ENCODE peak calls at places on chromosomes 12 and 14, in five cellular contexts. Y is HepG2, J is Peyer's patch, K is thyroid gland, B is endothelial cell of umbilical vein. U is an unnamed sample. For H3K4me1, the result is how much of the 10 kb centered on the place peaks cover.

GRCh38 chr12:101954681-101955080 is 77.3 kb downstream of the DRAM1 start:
- DNase-seq in Y (no peak), J (no peak), K (no peak), B (no peak), U (no peak)

GRCh38 chr14:54787263-54787662 is 115.4 kb downstream of the GCH1 start:
- DNase-seq in Y (no peak), J (peak), K (no peak), B (no peak), U (no peak)

GRCh38 chr14:24310666-24311604 is at the start of gene LTB4R:
- DNase-seq in Y (no peak), J (peak), K (peak), B (peak), U (peak)

GRCh38 chr12:75446857-75447256 is 33.7 kb upstream of the GLIPR1 start:
- DNase-seq in Y (no peak), J (no peak), K (no peak), B (peak), U (no peak)

GRCh38 chr12:2877959-2878732 is 1.1 kb downstream of the RHNO1 start:
- DNase-seq in Y (no peak), J (no peak), K (peak), B (peak), U (no peak)

GRCh38 chr14:78005325-78005724 is 164.8 kb upstream of the NRXN3 start:
- DNase-seq in Y (no peak), J (no peak), K (no peak), B (no peak), U (no peak)

GRCh38 chr12:89542912-89543592 is 17.2 kb upstream of the POC1B start:
- DNase-seq in Y (peak), J (no peak), K (peak), B (peak), U (peak)

GRCh38 chr12:111022386-111022785 is 102.0 kb upstream of the MYL2 start:
- DNase-seq in Y (no peak), J (no peak), K (no peak), B (no peak), U (no peak)

GRCh38 chr14:24068711-24069410 is 2.5 kb upstream of the CPNE6 start:
- DNase-seq in Y (no peak), J (peak), K (no peak), B (no peak), U (no peak)

GRCh38 chr14:103657466-103657865 is 28.5 kb downstream of the KLC1 start:
- DNase-seq in Y (no peak), J (no peak), K (no peak), B (peak), U (no peak)

GRCh38 chr14:25868521-25869314 is 729.1 kb downstream of the NOVA1 start:
- DNase-seq in Y (no peak), J (no peak), K (no peak), B (no peak), U (no peak)

GRCh38 chr12:117599849-117600248 is 238.4 kb upstream of the NOS1 start:
- DNase-seq in Y (peak), J (no peak), K (no peak), B (no peak), U (no peak)

GRCh38 chr12:84512751-84513150 is 399.8 kb downstream of the SLC6A15 start:
- DNase-seq in Y (no peak), J (no peak), K (no peak), B (no peak), U (no peak)

GRCh38 chr14:22412936-22413411 is 176.1 kb downstream of the DAD1 start:
- DNase-seq in Y (no peak), J (no peak), K (no peak), B (no peak), U (no peak)

GRCh38 chr12:113766880-113767878 is 198.9 kb downstream of the RBM19 start:
- DNase-seq in Y (peak), J (no peak), K (no peak), B (no peak), U (no peak)

GRCh38 chr12:56220611-56221232 is 1.0 kb downstream of the RNF41 start:
- DNase-seq in Y (no peak), J (no peak), K (peak), B (peak), U (peak)
- H3K4me1 ChIP-seq in Y (under half), J (under half), K (under half), B (under half), U (under half)

GRCh38 chr12:27824126-27824842 is 44.2 kb upstream of the MANSC4 start:
- DNase-seq in Y (no peak), J (no peak), K (no peak), B (no peak), U (no peak)
- H3K4me3 ChIP-seq in Y (no peak), J (no peak), K (no peak), B (no peak), U (no peak)

GRCh38 chr12:132466241-132467188 is 23.4 kb upstream of the FBRSL1 start:
- DNase-seq in Y (no peak), J (no peak), K (no peak), B (no peak), U (no peak)

GRCh38 chr12:132461526-132461925 is 28.4 kb upstream of the FBRSL1 start:
- DNase-seq in Y (no peak), J (no peak), K (no peak), B (no peak), U (no peak)

GRCh38 chr12:132465269-132466190 is 24.4 kb upstream of the FBRSL1 start:
- DNase-seq in Y (no peak), J (no peak), K (no peak), B (no peak), U (no peak)

GRCh38 chr12:132462778-132463177 is 27.2 kb upstream of the FBRSL1 start:
- DNase-seq in Y (no peak), J (no peak), K (no peak), B (no peak), U (no peak)

DNA sequence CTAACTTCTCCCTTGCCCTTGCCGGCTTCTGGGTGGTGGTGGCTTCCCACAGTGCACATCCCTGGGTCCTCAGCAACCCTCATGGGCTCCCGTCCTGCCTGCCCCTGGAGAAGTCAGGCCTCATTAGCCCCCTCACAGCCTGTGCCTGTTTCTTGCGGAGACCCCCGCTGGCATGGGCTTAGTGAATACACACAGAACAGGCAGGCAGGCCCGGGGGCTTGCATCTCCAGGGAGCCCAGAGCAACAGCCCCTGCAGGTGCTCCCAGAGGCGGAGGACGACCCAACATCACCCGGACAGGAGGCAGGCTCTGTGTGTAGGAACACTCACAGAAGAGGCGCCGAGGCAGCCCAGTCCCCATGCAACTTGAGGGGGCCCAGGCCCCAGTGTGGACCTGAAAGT is 25.1 kb upstream of the FBRSL1 start:
- DNase-seq in Y (no peak), J (no peak), K (no peak), B (no peak), U (no peak)
- H3K4me1 ChIP-seq in Y (under half), J (under half), K (under half), B (under half), U (under half)

GRCh38 chr14:105022276-105022670 is 1.4 kb upstream of the CDCA4 start:
- DNase-seq in Y (no peak), J (no peak), K (no peak), B (no peak), U (no peak)
- H3K4me3 ChIP-seq in Y (peak), J (no peak), K (no peak), B (no peak), U (no peak)

GRCh38 chr14:75273272-75274044 is 5.2 kb upstream of the FOS start:
- DNase-seq in Y (no peak), J (no peak), K (no peak), B (no peak), U (no peak)

GRCh38 chr14:75277000-75277795 is 1.4 kb upstream of the FOS start:
- DNase-seq in Y (peak), J (peak), K (peak), B (peak), U (peak)

GRCh38 chr14:75275598-75275997 is 3.0 kb upstream of the FOS start:
- DNase-seq in Y (no peak), J (no peak), K (no peak), B (no peak), U (no peak)

GRCh38 chr14:75274045-75274898 is 4.4 kb upstream of the FOS start:
- DNase-seq in Y (no peak), J (no peak), K (no peak), B (no peak), U (no peak)

GRCh38 chr14:75274899-75275569 is 3.6 kb upstream of the FOS start:
- DNase-seq in Y (no peak), J (no peak), K (peak), B (no peak), U (peak)
- H3K4me1 ChIP-seq in Y (under half), J (under half), K (under half), B (under half), U (half or more)

DNA sequence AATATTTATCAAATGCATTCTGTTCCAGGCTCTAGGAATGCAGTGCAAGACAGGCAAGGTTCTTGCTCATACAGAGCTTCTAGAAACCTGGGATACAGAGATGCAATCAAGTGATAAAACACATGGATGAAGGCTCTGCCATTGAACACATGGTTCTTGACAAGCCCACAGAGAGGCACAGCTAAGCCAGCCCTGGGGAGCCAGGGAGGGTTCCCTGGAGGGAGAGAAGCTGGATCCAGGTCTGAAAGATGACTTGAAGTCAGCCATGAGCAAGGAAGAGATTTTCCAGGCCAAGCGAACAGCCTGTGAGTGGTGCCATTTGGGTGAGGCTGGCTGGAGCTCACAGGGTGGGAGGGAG is 66.2 kb downstream of the IRF2BPL start:
- DNase-seq in Y (no peak), J (no peak), K (no peak), B (no peak), U (no peak)
- H3K4me3 ChIP-seq in Y (peak), J (peak), K (peak), B (peak), U (peak)

GRCh38 chr14:30601579-30601916 is 20.6 kb upstream of the SCFD1 start:
- DNase-seq in Y (no peak), J (no peak), K (no peak), B (no peak), U (no peak)

GRCh38 chr14:30597496-30597895 is 24.6 kb upstream of the SCFD1 start:
- DNase-seq in Y (no peak), J (no peak), K (no peak), B (no peak), U (no peak)

GRCh38 chr14:30596972-30597371 is 25.1 kb upstream of the SCFD1 start:
- DNase-seq in Y (no peak), J (no peak), K (no peak), B (no peak), U (no peak)

GRCh38 chr14:30603402-30603801 is 18.7 kb upstream of the SCFD1 start:
- DNase-seq in Y (no peak), J (no peak), K (no peak), B (no peak), U (no peak)

GRCh38 chr14:30600907-30601578 is 21.1 kb upstream of the SCFD1 start:
- DNase-seq in Y (no peak), J (no peak), K (no peak), B (no peak), U (no peak)
- H3K4me1 ChIP-seq in Y (under half), J (under half), K (under half), B (under half), U (under half)

DNA sequence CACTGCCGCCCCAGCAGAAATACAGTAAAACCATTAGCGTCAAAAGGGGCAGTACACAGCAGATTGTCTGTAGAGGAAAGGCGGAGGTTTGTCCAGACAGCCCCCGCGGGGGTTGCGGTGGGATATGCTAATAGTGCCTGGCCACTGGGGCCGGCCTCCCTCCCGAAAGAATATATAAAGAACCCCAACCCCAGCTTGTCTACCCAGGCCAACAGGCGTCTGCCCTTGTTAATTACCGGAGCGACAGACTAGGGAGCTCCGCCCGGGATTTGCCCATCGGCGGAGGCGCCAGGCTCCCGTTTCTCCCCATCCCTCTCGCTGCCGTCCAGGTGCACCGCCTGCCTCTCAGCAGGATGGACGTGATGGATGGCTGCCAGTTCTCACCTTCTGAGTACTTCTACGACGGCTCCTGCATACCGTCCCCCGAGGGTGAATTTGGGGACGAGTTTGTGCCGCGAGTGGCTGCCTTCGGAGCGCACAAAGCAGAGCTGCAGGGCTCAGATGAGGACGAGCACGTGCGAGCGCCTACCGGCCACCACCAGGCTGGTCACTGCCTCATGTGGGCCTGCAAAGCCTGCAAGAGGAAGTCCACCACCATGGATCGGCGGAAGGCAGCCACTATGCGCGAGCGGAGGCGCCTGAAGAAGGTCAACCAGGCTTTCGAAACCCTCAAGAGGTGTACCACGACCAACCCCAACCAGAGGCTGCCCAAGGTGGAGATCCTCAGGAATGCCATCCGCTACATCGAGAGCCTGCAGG is at the start of gene MYF5:
- DNase-seq in Y (no peak), J (no peak), K (no peak), B (no peak), U (no peak)
- H3K4me3 ChIP-seq in Y (no peak), J (no peak), K (no peak), B (no peak), U (no peak)

GRCh38 chr12:52189376-52190174 is 2.2 kb downstream of the KRT80 start:
- DNase-seq in Y (no peak), J (no peak), K (peak), B (no peak), U (no peak)
- H3K4me1 ChIP-seq in Y (under half), J (under half), K (half or more), B (half or more), U (under half)

DNA sequence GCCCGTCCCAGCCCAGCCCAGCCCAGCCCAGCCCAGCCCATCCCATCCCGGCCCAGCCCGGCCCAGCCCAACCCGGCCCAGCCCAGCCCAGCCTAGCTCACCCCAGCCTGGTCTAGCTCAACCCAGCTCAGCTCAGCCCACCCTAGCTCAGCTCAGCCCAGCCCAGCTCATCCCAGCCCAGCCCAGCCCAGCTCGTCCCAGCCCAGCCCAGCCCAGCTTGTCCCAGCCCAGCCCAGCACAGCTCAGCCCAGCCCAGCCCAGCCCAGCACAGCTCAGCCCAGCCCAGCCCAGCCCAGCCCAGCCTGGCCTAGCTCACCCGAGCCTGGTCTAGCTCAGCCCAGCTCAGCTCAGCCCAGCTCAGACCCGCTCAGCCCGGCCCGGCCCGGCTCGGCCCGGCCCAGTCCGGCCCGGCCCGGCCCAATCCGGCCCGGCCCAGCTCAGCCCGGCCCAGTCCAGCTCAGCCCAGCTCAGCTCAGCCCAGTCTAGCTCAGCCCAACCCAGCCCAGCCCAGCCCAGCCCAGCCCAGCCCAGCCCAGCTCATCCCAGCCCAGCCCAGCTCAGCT is 184.8 kb downstream of the TMEM121 start:
- DNase-seq in Y (no peak), J (no peak), K (no peak), B (no peak), U (no peak)
- H3K4me3 ChIP-seq in Y (no peak), J (no peak), K (no peak), B (no peak), U (no peak)

U was measured in CD8-positive, alpha-beta memory T cell.